ENCODE peak calls at places on chromosome X, in five cellular contexts. One of them, this sample, is unnamed.

GRCh38 chrX:46913710-46914109 is 1.5 kb downstream of the JADE3 start:
- DNase-seq in hepatocyte: peak; percentile 30
- DNase-seq in AG20443: peak; percentile 6
- DNase-seq in NT2/D1: no peak
- DNase-seq in WTC11: no peak
- DNase-seq in this sample: no peak

GRCh38 chrX:121160987-121161386 is 113.6 kb downstream of the GLUD2 start:
- DNase-seq in AG20443: no peak
- DNase-seq in WTC11: no peak
- DNase-seq in NT2/D1: no peak
- DNase-seq in hepatocyte: no peak
- DNase-seq in this sample: no peak

GRCh38 chrX:46770006-46770816 is 11.3 kb upstream of the SLC9A7 start:
- DNase-seq in hepatocyte: no peak
- DNase-seq in NT2/D1: no peak
- DNase-seq in AG20443: peak; percentile 8
- DNase-seq in WTC11: no peak
- DNase-seq in this sample: no peak

GRCh38 chrX:129726307-129727111 is 12.3 kb upstream of the XPNPEP2 start:
- DNase-seq in WTC11: peak; percentile 79
- DNase-seq in AG20443: peak; percentile 61
- DNase-seq in hepatocyte: peak; percentile 76
- DNase-seq in NT2/D1: peak; percentile 30
- DNase-seq in this sample: peak; percentile 9

GRCh38 chrX:68880846-68881513 is 52.2 kb downstream of the EFNB1 start:
- DNase-seq in WTC11: peak; percentile 31
- DNase-seq in hepatocyte: no peak
- DNase-seq in NT2/D1: peak; percentile 70
- DNase-seq in AG20443: no peak
- DNase-seq in this sample: no peak

GRCh38 chrX:108397627-108398392 is 40.4 kb downstream of the COL4A6 start:
- DNase-seq in WTC11: no peak
- DNase-seq in NT2/D1: no peak
- DNase-seq in AG20443: peak; percentile 7
- DNase-seq in hepatocyte: no peak
- DNase-seq in this sample: no peak

GRCh38 chrX:55488268-55488558 is 1.4 kb downstream of the USP51 start:
- DNase-seq in WTC11: no peak
- DNase-seq in hepatocyte: no peak
- DNase-seq in NT2/D1: no peak
- DNase-seq in AG20443: no peak
- DNase-seq in this sample: no peak

GRCh38 chrX:31629195-31629594 is 557.4 kb upstream of the FTHL17 start:
- DNase-seq in WTC11: no peak
- DNase-seq in NT2/D1: no peak
- DNase-seq in hepatocyte: no peak
- DNase-seq in AG20443: no peak
- DNase-seq in this sample: no peak

GRCh38 chrX:151791961-151792360 is 57.4 kb downstream of the CNGA2 start:
- DNase-seq in WTC11: no peak
- DNase-seq in AG20443: no peak
- DNase-seq in NT2/D1: no peak
- DNase-seq in hepatocyte: no peak
- DNase-seq in this sample: no peak

GRCh38 chrX:107721966-107722707 is 53.5 kb downstream of the TSC22D3 start:
- DNase-seq in NT2/D1: no peak
- DNase-seq in AG20443: no peak
- DNase-seq in WTC11: no peak
- DNase-seq in hepatocyte: no peak
- DNase-seq in this sample: no peak

GRCh38 chrX:40006025-40007017 is 91.4 kb downstream of the BCOR start:
- DNase-seq in NT2/D1: no peak
- DNase-seq in WTC11: peak; percentile 65
- DNase-seq in AG20443: peak; percentile 66
- DNase-seq in hepatocyte: peak; percentile 67
- DNase-seq in this sample: no peak

GRCh38 chrX:50863471-50863870 is 47.1 kb upstream of the BMP15 start:
- DNase-seq in AG20443: no peak
- DNase-seq in hepatocyte: no peak
- DNase-seq in WTC11: no peak
- DNase-seq in NT2/D1: no peak
- DNase-seq in this sample: no peak

GRCh38 chrX:153537080-153537479 is 19.6 kb downstream of the ATP2B3 start:
- DNase-seq in WTC11: no peak
- DNase-seq in NT2/D1: no peak
- DNase-seq in AG20443: no peak
- DNase-seq in hepatocyte: no peak
- DNase-seq in this sample: no peak

GRCh38 chrX:35016051-35016450 is 73.5 kb downstream of the FAM47B start:
- DNase-seq in NT2/D1: no peak
- DNase-seq in hepatocyte: no peak
- DNase-seq in WTC11: no peak
- DNase-seq in AG20443: no peak
- DNase-seq in this sample: no peak

GRCh38 chrX:21153503-21153902 is 220.7 kb upstream of the CNKSR2 start:
- DNase-seq in hepatocyte: peak; percentile 6
- DNase-seq in NT2/D1: no peak
- DNase-seq in WTC11: no peak
- DNase-seq in AG20443: peak; percentile 42
- DNase-seq in this sample: no peak

GRCh38 chrX:12874599-12874998 is 7.7 kb downstream of the TLR7 start:
- DNase-seq in NT2/D1: no peak
- DNase-seq in WTC11: no peak
- DNase-seq in hepatocyte: no peak
- DNase-seq in AG20443: no peak
- DNase-seq in this sample: no peak

GRCh38 chrX:132940727-132941162 is 17.7 kb downstream of the HS6ST2 start:
- DNase-seq in hepatocyte: no peak
- DNase-seq in NT2/D1: no peak
- DNase-seq in WTC11: no peak
- DNase-seq in AG20443: no peak
- DNase-seq in this sample: no peak

GRCh38 chrX:39152106-39152649 is 350.9 kb downstream of the MID1IP1 start:
- DNase-seq in AG20443: peak; percentile 27
- DNase-seq in WTC11: peak; percentile 77
- DNase-seq in NT2/D1: peak; percentile 28
- DNase-seq in hepatocyte: peak; percentile 28
- DNase-seq in this sample: no peak

GRCh38 chrX:20711366-20711765 is 444.7 kb upstream of the RPS6KA3 start:
- DNase-seq in NT2/D1: no peak
- DNase-seq in WTC11: no peak
- DNase-seq in hepatocyte: no peak
- DNase-seq in AG20443: no peak
- DNase-seq in this sample: no peak

GRCh38 chrX:150348365-150348764 is 14.8 kb upstream of the MAMLD1 start:
- DNase-seq in NT2/D1: peak; percentile 63
- DNase-seq in WTC11: peak; percentile 71
- DNase-seq in hepatocyte: peak; percentile 51
- DNase-seq in AG20443: peak; percentile 22
- DNase-seq in this sample: no peak

GRCh38 chrX:39445336-39445735 is 644.1 kb downstream of the MID1IP1 start:
- DNase-seq in hepatocyte: no peak
- DNase-seq in NT2/D1: peak; percentile 27
- DNase-seq in AG20443: no peak
- DNase-seq in WTC11: peak; percentile 53
- DNase-seq in this sample: peak; percentile 5

GRCh38 chrX:148664171-148664570 is 163.8 kb downstream of the AFF2 start:
- DNase-seq in NT2/D1: no peak
- DNase-seq in hepatocyte: no peak
- DNase-seq in WTC11: no peak
- DNase-seq in AG20443: no peak
- DNase-seq in this sample: no peak

GRCh38 chrX:54473993-54474859 is 21.8 kb downstream of the FGD1 start:
- DNase-seq in NT2/D1: no peak
- DNase-seq in AG20443: no peak
- DNase-seq in hepatocyte: no peak
- DNase-seq in WTC11: no peak
- DNase-seq in this sample: no peak

GRCh38 chrX:119617511-119618164 is 11.4 kb upstream of the NKRF start:
- DNase-seq in hepatocyte: no peak
- DNase-seq in NT2/D1: no peak
- DNase-seq in WTC11: peak; percentile 12
- DNase-seq in AG20443: no peak
- DNase-seq in this sample: no peak

GRCh38 chrX:10190367-10190766 is 33.6 kb downstream of the CLCN4 start:
- DNase-seq in WTC11: no peak
- DNase-seq in hepatocyte: peak; percentile 61
- DNase-seq in AG20443: peak; percentile 55
- DNase-seq in NT2/D1: peak; percentile 40
- DNase-seq in this sample: no peak

GRCh38 chrX:48794993-48795501 is 6.8 kb upstream of the HDAC6 start:
- DNase-seq in AG20443: peak; percentile 75
- DNase-seq in hepatocyte: peak; percentile 61
- DNase-seq in NT2/D1: no peak
- DNase-seq in WTC11: no peak
- DNase-seq in this sample: no peak

GRCh38 chrX:35025820-35026219 is 83.2 kb downstream of the FAM47B start:
- DNase-seq in NT2/D1: no peak
- DNase-seq in WTC11: no peak
- DNase-seq in hepatocyte: no peak
- DNase-seq in AG20443: no peak
- DNase-seq in this sample: no peak

GRCh38 chrX:65035451-65035779 is 59.2 kb upstream of the ZC4H2 start:
- DNase-seq in NT2/D1: peak; percentile 16
- DNase-seq in WTC11: peak; percentile 20
- DNase-seq in AG20443: no peak
- DNase-seq in hepatocyte: peak; percentile 50
- DNase-seq in this sample: no peak

GRCh38 chrX:114800719-114801118 is 216.7 kb downstream of the IL13RA2 start:
- DNase-seq in NT2/D1: no peak
- DNase-seq in WTC11: no peak
- DNase-seq in AG20443: peak; percentile 22
- DNase-seq in hepatocyte: no peak
- DNase-seq in this sample: no peak

GRCh38 chrX:3124041-3124440 is 82.8 kb downstream of the ARSF start:
- DNase-seq in AG20443: no peak
- DNase-seq in hepatocyte: no peak
- DNase-seq in NT2/D1: no peak
- DNase-seq in WTC11: no peak
- DNase-seq in this sample: no peak

GRCh38 chrX:67544281-67544680 is 460 bp downstream of the AR start:
- DNase-seq in AG20443: peak; percentile 11
- DNase-seq in WTC11: peak; percentile 16
- DNase-seq in hepatocyte: peak; percentile 16
- DNase-seq in NT2/D1: no peak
- DNase-seq in this sample: no peak

GRCh38 chrX:146259207-146259606 is 441.6 kb downstream of the SLITRK2 start:
- DNase-seq in AG20443: no peak
- DNase-seq in NT2/D1: no peak
- DNase-seq in WTC11: no peak
- DNase-seq in hepatocyte: no peak
- DNase-seq in this sample: no peak

GRCh38 chrX:17459596-17459995 is 84.6 kb downstream of the NHS start:
- DNase-seq in hepatocyte: no peak
- DNase-seq in AG20443: peak; percentile 43
- DNase-seq in WTC11: no peak
- DNase-seq in NT2/D1: no peak
- DNase-seq in this sample: no peak

GRCh38 chrX:66053414-66053813 is 13.5 kb upstream of the VSIG4 start:
- DNase-seq in NT2/D1: no peak
- DNase-seq in WTC11: no peak
- DNase-seq in hepatocyte: no peak
- DNase-seq in AG20443: no peak
- DNase-seq in this sample: no peak

GRCh38 chrX:68994135-68994882 is 165.5 kb downstream of the EFNB1 start:
- DNase-seq in hepatocyte: no peak
- DNase-seq in WTC11: no peak
- DNase-seq in AG20443: no peak
- DNase-seq in NT2/D1: peak; percentile 27
- DNase-seq in this sample: no peak

This sample was measured in T-cell.